ENCODE peak calls at places on chromosomes 7 and 10, in six cellular contexts. G is fibroblast of pulmonary artery, T is astrocyte of the hippocampus, I is NCI-H187, Y is LoVo, R is GF-D8. K is an unnamed sample.

GRCh38 chr10:132229096-132229495 is 42.3 kb downstream of the DPYSL4 start:
- DNase-seq in G (no peak), T (no peak), I (no peak), Y (no peak), R (no peak), K (no peak)

GRCh38 chr10:58180633-58181032 is 87.1 kb downstream of the IPMK start:
- DNase-seq in G (peak), T (no peak), I (no peak), Y (no peak), R (no peak), K (no peak)

GRCh38 chr7:30905078-30906012 is 6.3 kb upstream of the AQP1 start:
- DNase-seq in G (no peak), T (no peak), I (no peak), Y (no peak), R (no peak), K (no peak)

GRCh38 chr10:78778446-78779338 is 290.1 kb upstream of the ZMIZ1 start:
- DNase-seq in G (no peak), T (no peak), I (no peak), Y (no peak), R (no peak), K (no peak)

GRCh38 chr7:2787251-2787968 is 56.7 kb downstream of the GNA12 start:
- DNase-seq in G (no peak), T (peak), I (no peak), Y (no peak), R (no peak), K (no peak)

GRCh38 chr7:153858335-153858734 is 193.9 kb upstream of the DPP6 start:
- DNase-seq in G (no peak), T (peak), I (no peak), Y (no peak), R (no peak), K (no peak)

GRCh38 chr10:97861351-97861750 is 11.7 kb downstream of the GOLGA7B start:
- DNase-seq in G (peak), T (peak), I (no peak), Y (peak), R (no peak), K (no peak)

GRCh38 chr7:131480384-131481315 is 75.8 kb downstream of the PODXL start:
- DNase-seq in G (peak), T (peak), I (no peak), Y (no peak), R (no peak), K (no peak)

GRCh38 chr7:155285423-155286220 is 12.1 kb upstream of the INSIG1 start:
- DNase-seq in G (no peak), T (no peak), I (no peak), Y (no peak), R (no peak), K (no peak)

GRCh38 chr10:102009801-102010425 is 46.1 kb downstream of the ARMH3 start:
- DNase-seq in G (peak), T (peak), I (peak), Y (peak), R (peak), K (no peak)

GRCh38 chr7:43492906-43493305 is 90.0 kb upstream of the STK17A start:
- DNase-seq in G (no peak), T (peak), I (no peak), Y (no peak), R (no peak), K (no peak)

GRCh38 chr10:99506416-99506815 is 26.3 kb upstream of the NKX2-3 start:
- DNase-seq in G (no peak), T (no peak), I (no peak), Y (no peak), R (no peak), K (no peak)

GRCh38 chr7:51038573-51038972 is 255.9 kb upstream of the GRB10 start:
- DNase-seq in G (no peak), T (no peak), I (no peak), Y (no peak), R (no peak), K (no peak)

GRCh38 chr7:76283254-76284159 is 19.0 kb upstream of the HSPB1 start:
- DNase-seq in G (no peak), T (no peak), I (no peak), Y (no peak), R (no peak), K (no peak)

GRCh38 chr10:106609867-106610266 is 554.6 kb downstream of the SORCS1 start:
- DNase-seq in G (peak), T (no peak), I (no peak), Y (no peak), R (no peak), K (no peak)

GRCh38 chr7:143126146-143126545 is 5.7 kb upstream of the PIP start:
- DNase-seq in G (peak), T (no peak), I (no peak), Y (no peak), R (peak), K (peak)

GRCh38 chr7:156492170-156492569 is 148.4 kb upstream of the RNF32 start:
- DNase-seq in G (no peak), T (no peak), I (no peak), Y (no peak), R (no peak), K (no peak)

GRCh38 chr10:58414270-58415041 is 29.2 kb downstream of the TFAM start:
- DNase-seq in G (peak), T (peak), I (no peak), Y (peak), R (no peak), K (no peak)

GRCh38 chr7:70506463-70506862 is 625.5 kb upstream of the GALNT17 start:
- DNase-seq in G (no peak), T (no peak), I (no peak), Y (peak), R (no peak), K (no peak)

GRCh38 chr7:111090834-111091233 is at the start of gene LRRN3:
- DNase-seq in G (peak), T (peak), I (peak), Y (no peak), R (no peak), K (no peak)

K was measured in SIG-M5.